ENCODE peak calls at places on chromosomes 2 and 18, in eight cellular contexts. D, U, H, M, J, T, E and I are unnamed samples.

GRCh38 chr2:207037813-207038212 is 98.5 kb downstream of the CPO start:
- DNase-seq in U (no peak), D (no peak), H (peak; percentile 43), J (no peak), M (no peak), E (no peak), T (no peak), I (no peak)

GRCh38 chr2:232563580-232563979 is 13.1 kb downstream of the EIF4E2 start:
- DNase-seq in D (no peak), H (peak; percentile 28), M (no peak), J (no peak), U (no peak), T (no peak), E (no peak), I (no peak)

GRCh38 chr2:98663521-98664090 is 55.2 kb downstream of the UNC50 start:
- DNase-seq in H (no peak), U (no peak), D (no peak), E (no peak), J (no peak), T (no peak), M (no peak), I (peak; percentile 71)

GRCh38 chr18:42437001-42437400 is 482.0 kb downstream of the PIK3C3 start:
- DNase-seq in H (no peak), E (no peak), D (no peak), M (no peak), U (no peak), T (no peak), J (no peak), I (no peak)

GRCh38 chr2:8078760-8079159 is 603.1 kb upstream of the ID2 start:
- DNase-seq in D (no peak), M (no peak), H (no peak), E (no peak), J (no peak), T (no peak), U (no peak), I (no peak)

GRCh38 chr2:173148520-173148919 is 72.9 kb downstream of the MAP3K20 start:
- DNase-seq in U (no peak), D (no peak), T (no peak), H (peak; percentile 65), M (no peak), J (no peak), E (no peak), I (no peak)

GRCh38 chr2:202911513-202912341 is at the start of the genes CARF and WDR12:
- DNase-seq in H (peak; percentile 97), T (peak; percentile 67), D (peak; percentile 75), M (peak; percentile 82), J (peak; percentile 91), E (peak; percentile 95), U (peak; percentile 96), I (peak; percentile 79)

GRCh38 chr2:234805826-234806225 is 146.0 kb upstream of the SH3BP4 start:
- DNase-seq in U (no peak), D (no peak), T (no peak), J (no peak), M (no peak), E (no peak), H (no peak), I (no peak)

GRCh38 chr2:3535794-3536681 is 16.7 kb upstream of the ADI1 start:
- DNase-seq in H (peak; percentile 93), E (peak; percentile 75), M (peak; percentile 60), D (no peak), J (no peak), U (no peak), T (peak; percentile 86), I (no peak)

GRCh38 chr18:27843783-27844415 is 333.0 kb downstream of the CDH2 start:
- DNase-seq in H (peak; percentile 77), D (no peak), E (no peak), U (no peak), J (no peak), M (peak; percentile 44), T (peak; percentile 32), I (no peak)

GRCh38 chr2:36941867-36942266 is 24.5 kb downstream of the STRN start:
- DNase-seq in E (no peak), M (no peak), T (no peak), J (no peak), D (no peak), H (no peak), U (no peak), I (no peak)

GRCh38 chr2:235366847-235367246 is 127.0 kb upstream of the AGAP1 start:
- DNase-seq in D (no peak), M (no peak), U (no peak), E (no peak), T (no peak), J (no peak), H (no peak), I (no peak)